ENCODE peak calls at places on chromosomes 12 and 14, in five cellular contexts. One of them, this sample, is unnamed.

GRCh38 chr12:62438098-62438692 is 28.4 kb upstream of the MON2 start:
- DNase-seq in CMK: peak
- DNase-seq in CD4-positive, alpha-beta T cell: peak
- DNase-seq in GM04504: peak
- DNase-seq in stimulated activated CD8-positive, alpha-beta memory T cell treated with anti-CD3 and anti-CD28 coated beads, Interleukin-4, amount 100 ng/mL, for 1 hour: no peak
- DNase-seq in this sample: no peak

GRCh38 chr14:96060161-96060933 is 21.2 kb downstream of the C14orf132 start:
- DNase-seq in CMK: no peak
- DNase-seq in CD4-positive, alpha-beta T cell: no peak
- DNase-seq in GM04504: no peak
- DNase-seq in stimulated activated CD8-positive, alpha-beta memory T cell treated with anti-CD3 and anti-CD28 coated beads, Interleukin-4, amount 100 ng/mL, for 1 hour: no peak
- DNase-seq in this sample: peak

GRCh38 chr14:73784065-73784987 is 67.3 kb upstream of the PTGR2 start:
- DNase-seq in CMK: no peak
- DNase-seq in CD4-positive, alpha-beta T cell: no peak
- DNase-seq in GM04504: peak
- DNase-seq in stimulated activated CD8-positive, alpha-beta memory T cell treated with anti-CD3 and anti-CD28 coated beads, Interleukin-4, amount 100 ng/mL, for 1 hour: no peak
- DNase-seq in this sample: no peak

GRCh38 chr12:108826115-108826806 is 31.1 kb downstream of the SSH1 start:
- DNase-seq in CMK: no peak
- DNase-seq in CD4-positive, alpha-beta T cell: no peak
- DNase-seq in GM04504: peak
- DNase-seq in stimulated activated CD8-positive, alpha-beta memory T cell treated with anti-CD3 and anti-CD28 coated beads, Interleukin-4, amount 100 ng/mL, for 1 hour: no peak
- DNase-seq in this sample: no peak

GRCh38 chr14:98946995-98947394 is 325.0 kb downstream of the BCL11B start:
- DNase-seq in CMK: no peak
- DNase-seq in CD4-positive, alpha-beta T cell: no peak
- DNase-seq in GM04504: no peak
- DNase-seq in stimulated activated CD8-positive, alpha-beta memory T cell treated with anti-CD3 and anti-CD28 coated beads, Interleukin-4, amount 100 ng/mL, for 1 hour: no peak
- DNase-seq in this sample: no peak

GRCh38 chr14:88660056-88660455 is 97.2 kb downstream of the ZC3H14 start:
- DNase-seq in CMK: no peak
- DNase-seq in CD4-positive, alpha-beta T cell: no peak
- DNase-seq in GM04504: no peak
- DNase-seq in stimulated activated CD8-positive, alpha-beta memory T cell treated with anti-CD3 and anti-CD28 coated beads, Interleukin-4, amount 100 ng/mL, for 1 hour: no peak
- DNase-seq in this sample: no peak

GRCh38 chr14:96754845-96755184 is 42.4 kb upstream of the VRK1 start:
- DNase-seq in CMK: no peak
- DNase-seq in CD4-positive, alpha-beta T cell: no peak
- DNase-seq in GM04504: no peak
- DNase-seq in stimulated activated CD8-positive, alpha-beta memory T cell treated with anti-CD3 and anti-CD28 coated beads, Interleukin-4, amount 100 ng/mL, for 1 hour: no peak
- DNase-seq in this sample: no peak

GRCh38 chr14:77478029-77478428 is 20.1 kb downstream of the AHSA1 start:
- DNase-seq in CMK: no peak
- DNase-seq in CD4-positive, alpha-beta T cell: no peak
- DNase-seq in GM04504: no peak
- DNase-seq in stimulated activated CD8-positive, alpha-beta memory T cell treated with anti-CD3 and anti-CD28 coated beads, Interleukin-4, amount 100 ng/mL, for 1 hour: no peak
- DNase-seq in this sample: no peak

GRCh38 chr14:50906326-50906725 is 34.5 kb downstream of the ABHD12B start:
- DNase-seq in CMK: no peak
- DNase-seq in CD4-positive, alpha-beta T cell: no peak
- DNase-seq in GM04504: no peak
- DNase-seq in stimulated activated CD8-positive, alpha-beta memory T cell treated with anti-CD3 and anti-CD28 coated beads, Interleukin-4, amount 100 ng/mL, for 1 hour: no peak
- DNase-seq in this sample: no peak

GRCh38 chr14:99524804-99525698 is 43.8 kb downstream of the CCNK start:
- DNase-seq in CMK: no peak
- DNase-seq in CD4-positive, alpha-beta T cell: peak
- DNase-seq in GM04504: no peak
- DNase-seq in stimulated activated CD8-positive, alpha-beta memory T cell treated with anti-CD3 and anti-CD28 coated beads, Interleukin-4, amount 100 ng/mL, for 1 hour: no peak
- DNase-seq in this sample: no peak

GRCh38 chr12:75656650-75657049 is 145.2 kb upstream of the KRR1 start:
- DNase-seq in CMK: no peak
- DNase-seq in CD4-positive, alpha-beta T cell: no peak
- DNase-seq in GM04504: peak
- DNase-seq in stimulated activated CD8-positive, alpha-beta memory T cell treated with anti-CD3 and anti-CD28 coated beads, Interleukin-4, amount 100 ng/mL, for 1 hour: no peak
- DNase-seq in this sample: no peak

GRCh38 chr14:69997849-69998248 is 118.6 kb downstream of the SMOC1 start:
- DNase-seq in CMK: no peak
- DNase-seq in CD4-positive, alpha-beta T cell: no peak
- DNase-seq in GM04504: no peak
- DNase-seq in stimulated activated CD8-positive, alpha-beta memory T cell treated with anti-CD3 and anti-CD28 coated beads, Interleukin-4, amount 100 ng/mL, for 1 hour: no peak
- DNase-seq in this sample: no peak

GRCh38 chr14:102726191-102726949 is 50.9 kb upstream of the TRAF3 start:
- DNase-seq in CMK: no peak
- DNase-seq in CD4-positive, alpha-beta T cell: no peak
- DNase-seq in GM04504: no peak
- DNase-seq in stimulated activated CD8-positive, alpha-beta memory T cell treated with anti-CD3 and anti-CD28 coated beads, Interleukin-4, amount 100 ng/mL, for 1 hour: no peak
- DNase-seq in this sample: no peak

GRCh38 chr12:93146278-93146939 is 217.3 kb upstream of the EEA1 start:
- DNase-seq in CMK: no peak
- DNase-seq in CD4-positive, alpha-beta T cell: no peak
- DNase-seq in GM04504: no peak
- DNase-seq in stimulated activated CD8-positive, alpha-beta memory T cell treated with anti-CD3 and anti-CD28 coated beads, Interleukin-4, amount 100 ng/mL, for 1 hour: no peak
- DNase-seq in this sample: no peak

GRCh38 chr12:44021471-44021971 is 185.6 kb downstream of the TMEM117 start:
- DNase-seq in CMK: no peak
- DNase-seq in CD4-positive, alpha-beta T cell: no peak
- DNase-seq in GM04504: no peak
- DNase-seq in stimulated activated CD8-positive, alpha-beta memory T cell treated with anti-CD3 and anti-CD28 coated beads, Interleukin-4, amount 100 ng/mL, for 1 hour: no peak
- DNase-seq in this sample: no peak

GRCh38 chr12:131116437-131117117 is 162.9 kb downstream of the ADGRD1 start:
- DNase-seq in CMK: no peak
- DNase-seq in CD4-positive, alpha-beta T cell: no peak
- DNase-seq in GM04504: no peak
- DNase-seq in stimulated activated CD8-positive, alpha-beta memory T cell treated with anti-CD3 and anti-CD28 coated beads, Interleukin-4, amount 100 ng/mL, for 1 hour: no peak
- DNase-seq in this sample: no peak

GRCh38 chr12:88665051-88665450 is 84.8 kb upstream of the KITLG start:
- DNase-seq in CMK: no peak
- DNase-seq in CD4-positive, alpha-beta T cell: no peak
- DNase-seq in GM04504: no peak
- DNase-seq in stimulated activated CD8-positive, alpha-beta memory T cell treated with anti-CD3 and anti-CD28 coated beads, Interleukin-4, amount 100 ng/mL, for 1 hour: no peak
- DNase-seq in this sample: no peak

GRCh38 chr12:3456809-3457208 is 34.2 kb upstream of the PRMT8 start:
- DNase-seq in CMK: no peak
- DNase-seq in CD4-positive, alpha-beta T cell: no peak
- DNase-seq in GM04504: no peak
- DNase-seq in stimulated activated CD8-positive, alpha-beta memory T cell treated with anti-CD3 and anti-CD28 coated beads, Interleukin-4, amount 100 ng/mL, for 1 hour: no peak
- DNase-seq in this sample: no peak

GRCh38 chr12:50087995-50088394 is 2.9 kb downstream of the SMARCD1 start:
- DNase-seq in CMK: no peak
- DNase-seq in CD4-positive, alpha-beta T cell: no peak
- DNase-seq in GM04504: no peak
- DNase-seq in stimulated activated CD8-positive, alpha-beta memory T cell treated with anti-CD3 and anti-CD28 coated beads, Interleukin-4, amount 100 ng/mL, for 1 hour: no peak
- DNase-seq in this sample: no peak

GRCh38 chr14:24903337-24903736 is 146.6 kb downstream of the STXBP6 start:
- DNase-seq in CMK: no peak
- DNase-seq in CD4-positive, alpha-beta T cell: no peak
- DNase-seq in GM04504: no peak
- DNase-seq in stimulated activated CD8-positive, alpha-beta memory T cell treated with anti-CD3 and anti-CD28 coated beads, Interleukin-4, amount 100 ng/mL, for 1 hour: no peak
- DNase-seq in this sample: no peak

GRCh38 chr12:12379831-12380730 is 23.2 kb downstream of the BORCS5 start:
- DNase-seq in CMK: no peak
- DNase-seq in CD4-positive, alpha-beta T cell: peak
- DNase-seq in GM04504: no peak
- DNase-seq in stimulated activated CD8-positive, alpha-beta memory T cell treated with anti-CD3 and anti-CD28 coated beads, Interleukin-4, amount 100 ng/mL, for 1 hour: no peak
- DNase-seq in this sample: no peak

GRCh38 chr14:23514009-23514962 is 37.3 kb downstream of the ZFHX2 start:
- DNase-seq in CMK: no peak
- DNase-seq in CD4-positive, alpha-beta T cell: no peak
- DNase-seq in GM04504: no peak
- DNase-seq in stimulated activated CD8-positive, alpha-beta memory T cell treated with anti-CD3 and anti-CD28 coated beads, Interleukin-4, amount 100 ng/mL, for 1 hour: no peak
- DNase-seq in this sample: no peak

GRCh38 chr14:48536318-48536717 is 860.9 kb upstream of the MDGA2 start:
- DNase-seq in CMK: no peak
- DNase-seq in CD4-positive, alpha-beta T cell: no peak
- DNase-seq in GM04504: no peak
- DNase-seq in stimulated activated CD8-positive, alpha-beta memory T cell treated with anti-CD3 and anti-CD28 coated beads, Interleukin-4, amount 100 ng/mL, for 1 hour: no peak
- DNase-seq in this sample: no peak

GRCh38 chr12:59649203-59649602 is 53.4 kb downstream of the SLC16A7 start:
- DNase-seq in CMK: no peak
- DNase-seq in CD4-positive, alpha-beta T cell: no peak
- DNase-seq in GM04504: no peak
- DNase-seq in stimulated activated CD8-positive, alpha-beta memory T cell treated with anti-CD3 and anti-CD28 coated beads, Interleukin-4, amount 100 ng/mL, for 1 hour: no peak
- DNase-seq in this sample: no peak

GRCh38 chr12:34097213-34097612 is 74.9 kb downstream of the ALG10 start:
- DNase-seq in CMK: peak
- DNase-seq in CD4-positive, alpha-beta T cell: no peak
- DNase-seq in GM04504: no peak
- DNase-seq in stimulated activated CD8-positive, alpha-beta memory T cell treated with anti-CD3 and anti-CD28 coated beads, Interleukin-4, amount 100 ng/mL, for 1 hour: no peak
- DNase-seq in this sample: no peak

GRCh38 chr14:23113346-23114119 is 5.5 kb downstream of the CEBPE start:
- DNase-seq in CMK: no peak
- DNase-seq in CD4-positive, alpha-beta T cell: no peak
- DNase-seq in GM04504: no peak
- DNase-seq in stimulated activated CD8-positive, alpha-beta memory T cell treated with anti-CD3 and anti-CD28 coated beads, Interleukin-4, amount 100 ng/mL, for 1 hour: no peak
- DNase-seq in this sample: no peak

GRCh38 chr12:131066207-131066885 is 112.6 kb downstream of the ADGRD1 start:
- DNase-seq in CMK: no peak
- DNase-seq in CD4-positive, alpha-beta T cell: no peak
- DNase-seq in GM04504: no peak
- DNase-seq in stimulated activated CD8-positive, alpha-beta memory T cell treated with anti-CD3 and anti-CD28 coated beads, Interleukin-4, amount 100 ng/mL, for 1 hour: no peak
- DNase-seq in this sample: no peak

GRCh38 chr12:40946612-40947194 is 241.4 kb upstream of the PDZRN4 start:
- DNase-seq in CMK: no peak
- DNase-seq in CD4-positive, alpha-beta T cell: no peak
- DNase-seq in GM04504: no peak
- DNase-seq in stimulated activated CD8-positive, alpha-beta memory T cell treated with anti-CD3 and anti-CD28 coated beads, Interleukin-4, amount 100 ng/mL, for 1 hour: no peak
- DNase-seq in this sample: no peak

GRCh38 chr14:105092124-105092911 is 27.1 kb upstream of the GPR132 start:
- DNase-seq in CMK: no peak
- DNase-seq in CD4-positive, alpha-beta T cell: no peak
- DNase-seq in GM04504: no peak
- DNase-seq in stimulated activated CD8-positive, alpha-beta memory T cell treated with anti-CD3 and anti-CD28 coated beads, Interleukin-4, amount 100 ng/mL, for 1 hour: no peak
- DNase-seq in this sample: no peak

GRCh38 chr14:59913187-59913586 is 6.8 kb upstream of the LRRC9 start:
- DNase-seq in CMK: no peak
- DNase-seq in CD4-positive, alpha-beta T cell: no peak
- DNase-seq in GM04504: no peak
- DNase-seq in stimulated activated CD8-positive, alpha-beta memory T cell treated with anti-CD3 and anti-CD28 coated beads, Interleukin-4, amount 100 ng/mL, for 1 hour: no peak
- DNase-seq in this sample: no peak

GRCh38 chr12:122500685-122501488 is at the start of gene ZCCHC8:
- DNase-seq in CMK: peak
- DNase-seq in CD4-positive, alpha-beta T cell: peak
- DNase-seq in GM04504: peak
- DNase-seq in stimulated activated CD8-positive, alpha-beta memory T cell treated with anti-CD3 and anti-CD28 coated beads, Interleukin-4, amount 100 ng/mL, for 1 hour: peak
- DNase-seq in this sample: peak

This sample was measured in mesothelial cell of epicardium.